ENCODE peak calls at places on chromosomes 5 and 9, in seven cellular contexts. Y, Q, C, N, L, S and E are unnamed samples.

GRCh38 chr9:129400001-129400970 is 220.6 kb downstream of the C9orf50 start:
- DNase-seq in Y (no peak), Q (peak; percentile 13), C (no peak), N (no peak), L (no peak), S (no peak), E (no peak)

GRCh38 chr9:16312962-16313546 is 557.4 kb downstream of the BNC2 start:
- DNase-seq in Y (no peak), Q (no peak), C (no peak), N (no peak), L (no peak), S (no peak), E (no peak)

GRCh38 chr5:149550267-149550582 is 1.0 kb downstream of the CSNK1A1 start:
- DNase-seq in Y (no peak), Q (no peak), C (no peak), N (no peak), L (no peak), S (peak; percentile 62), E (no peak)

GRCh38 chr5:82168294-82168693 is 109.9 kb downstream of the RPS23 start:
- DNase-seq in Y (no peak), Q (no peak), C (no peak), N (no peak), L (no peak), S (no peak), E (no peak)

GRCh38 chr5:171709930-171710329 is 75.7 kb upstream of the SMIM23 start:
- DNase-seq in Y (no peak), Q (peak; percentile 53), C (no peak), N (no peak), L (no peak), S (no peak), E (no peak)

GRCh38 chr5:32562841-32563240 is 22.5 kb upstream of the SUB1 start:
- DNase-seq in Y (no peak), Q (no peak), C (no peak), N (no peak), L (no peak), S (no peak), E (no peak)

GRCh38 chr5:10655686-10656075 is 91.8 kb downstream of the ANKRD33B start:
- DNase-seq in Y (no peak), Q (no peak), C (no peak), N (no peak), L (no peak), S (peak; percentile 5), E (no peak)

GRCh38 chr5:102792705-102793104 is 37.6 kb downstream of the PAM start:
- DNase-seq in Y (no peak), Q (no peak), C (no peak), N (no peak), L (no peak), S (no peak), E (no peak)

GRCh38 chr5:131364507-131365050 is 100.7 kb downstream of the CDC42SE2 start:
- DNase-seq in Y (no peak), Q (no peak), C (no peak), N (peak; percentile 13), L (no peak), S (no peak), E (no peak)

GRCh38 chr9:77018058-77019009 is 1.1 kb upstream of the FOXB2 start:
- DNase-seq in Y (no peak), Q (no peak), C (no peak), N (peak; percentile 32), L (no peak), S (no peak), E (peak; percentile 39)

GRCh38 chr5:74452851-74453250 is 187.7 kb downstream of the ENC1 start:
- DNase-seq in Y (no peak), Q (no peak), C (no peak), N (no peak), L (no peak), S (no peak), E (no peak)

GRCh38 chr5:24855485-24855884 is 210.7 kb upstream of the CDH10 start:
- DNase-seq in Y (no peak), Q (no peak), C (no peak), N (no peak), L (no peak), S (no peak), E (no peak)